ENCODE peak calls at places on chromosomes 6 and 20, in eight cellular contexts. U is right lobe of liver, C is gastrocnemius medialis, H is breast epithelium, Y is ovary, T is HCT116, B is A549, L is IMR-90. W is an unnamed sample.
A peak's percentile ranks its signal among the peaks of the same experiment; 100 is the strongest.

GRCh38 chr20:3815703-3816315 is 4.5 kb upstream of the AP5S1 start:
- DNase-seq in B (no peak), C (no peak), T (no peak), Y (no peak), L (no peak), H (no peak), U (no peak), W (no peak)

GRCh38 chr6:19983374-19983773 is 146.2 kb downstream of the ID4 start:
- DNase-seq in H (no peak), L (no peak), B (no peak), T (no peak), U (no peak), C (no peak), Y (no peak), W (no peak)

GRCh38 chr6:15232836-15233510 is 12.9 kb upstream of the JARID2 start:
- DNase-seq in Y (no peak), L (no peak), T (no peak), B (no peak), C (no peak), H (no peak), U (no peak), W (no peak)

GRCh38 chr20:56343861-56344381 is 14.9 kb upstream of the FAM210B start:
- DNase-seq in B (peak; percentile 59), U (peak; percentile 54), L (peak; percentile 24), H (no peak), Y (peak; percentile 35), C (no peak), T (no peak), W (no peak)

GRCh38 chr20:12916699-12917098 is 92.1 kb upstream of the SPTLC3 start:
- DNase-seq in Y (no peak), U (peak; percentile 30), L (no peak), T (no peak), H (no peak), C (no peak), B (no peak), W (no peak)

GRCh38 chr6:117906454-117906904 is 585 bp upstream of the SLC35F1 start:
- DNase-seq in L (no peak), H (no peak), Y (no peak), U (no peak), T (no peak), B (no peak), C (no peak), W (no peak)

GRCh38 chr6:2531426-2532208 is 219.1 kb downstream of the MYLK4 start:
- DNase-seq in T (no peak), C (no peak), Y (no peak), H (no peak), U (no peak), L (peak; percentile 94), B (no peak), W (no peak)

GRCh38 chr6:36949636-36950035 is 4.9 kb upstream of the PI16 start:
- DNase-seq in L (peak; percentile 85), Y (no peak), H (no peak), T (no peak), U (no peak), B (no peak), C (no peak), W (no peak)

GRCh38 chr20:4160761-4161305 is 145.5 kb upstream of the RNF24 start:
- DNase-seq in L (peak; percentile 54), U (peak; percentile 54), B (no peak), C (peak; percentile 33), Y (peak; percentile 65), T (no peak), H (no peak), W (no peak)

GRCh38 chr20:3461911-3462677 is 8.7 kb upstream of the ATRN start:
- DNase-seq in B (no peak), C (no peak), L (no peak), U (no peak), Y (no peak), T (no peak), H (no peak), W (no peak)

GRCh38 chr6:159961523-159961922 is 7.4 kb upstream of the IGF2R start:
- DNase-seq in C (no peak), H (no peak), L (peak; percentile 31), T (peak; percentile 4), B (no peak), U (no peak), Y (no peak), W (no peak)

GRCh38 chr6:41779793-41780622 is at the start of gene FRS3:
- DNase-seq in T (peak; percentile 90), C (peak; percentile 98), B (peak; percentile 93), L (peak; percentile 92), H (peak; percentile 97), Y (peak; percentile 99), U (peak; percentile 99), W (peak; percentile 89)

GRCh38 chr6:55089325-55089724 is 85.0 kb upstream of the HCRTR2 start:
- DNase-seq in L (no peak), Y (no peak), U (no peak), B (no peak), H (no peak), C (no peak), T (no peak), W (no peak)

GRCh38 chr6:165800337-165800736 is 137.3 kb upstream of the PDE10A start:
- DNase-seq in B (no peak), Y (no peak), U (no peak), H (no peak), L (no peak), C (no peak), T (no peak), W (no peak)

GRCh38 chr6:7914311-7914710 is 3.7 kb upstream of the TXNDC5 start:
- DNase-seq in T (no peak), B (no peak), Y (no peak), C (no peak), L (no peak), H (no peak), U (no peak), W (no peak)

GRCh38 chr20:17822039-17822438 is 122.3 kb downstream of the BANF2 start:
- DNase-seq in U (no peak), L (peak; percentile 72), H (no peak), Y (peak; percentile 69), C (no peak), B (peak; percentile 51), T (no peak), W (no peak)

GRCh38 chr6:152387091-152387490 is 250.1 kb downstream of the SYNE1 start:
- DNase-seq in B (no peak), L (no peak), U (no peak), C (no peak), T (no peak), H (no peak), Y (no peak), W (no peak)

GRCh38 chr20:24911461-24911860 is 37.6 kb upstream of the CST7 start:
- DNase-seq in L (no peak), H (no peak), T (no peak), Y (no peak), U (no peak), B (no peak), C (no peak), W (no peak)

GRCh38 chr20:59663513-59663890 is 59.2 kb downstream of the PHACTR3 start:
- DNase-seq in U (no peak), Y (no peak), L (no peak), B (no peak), H (no peak), C (no peak), T (no peak), W (no peak)

DNA sequence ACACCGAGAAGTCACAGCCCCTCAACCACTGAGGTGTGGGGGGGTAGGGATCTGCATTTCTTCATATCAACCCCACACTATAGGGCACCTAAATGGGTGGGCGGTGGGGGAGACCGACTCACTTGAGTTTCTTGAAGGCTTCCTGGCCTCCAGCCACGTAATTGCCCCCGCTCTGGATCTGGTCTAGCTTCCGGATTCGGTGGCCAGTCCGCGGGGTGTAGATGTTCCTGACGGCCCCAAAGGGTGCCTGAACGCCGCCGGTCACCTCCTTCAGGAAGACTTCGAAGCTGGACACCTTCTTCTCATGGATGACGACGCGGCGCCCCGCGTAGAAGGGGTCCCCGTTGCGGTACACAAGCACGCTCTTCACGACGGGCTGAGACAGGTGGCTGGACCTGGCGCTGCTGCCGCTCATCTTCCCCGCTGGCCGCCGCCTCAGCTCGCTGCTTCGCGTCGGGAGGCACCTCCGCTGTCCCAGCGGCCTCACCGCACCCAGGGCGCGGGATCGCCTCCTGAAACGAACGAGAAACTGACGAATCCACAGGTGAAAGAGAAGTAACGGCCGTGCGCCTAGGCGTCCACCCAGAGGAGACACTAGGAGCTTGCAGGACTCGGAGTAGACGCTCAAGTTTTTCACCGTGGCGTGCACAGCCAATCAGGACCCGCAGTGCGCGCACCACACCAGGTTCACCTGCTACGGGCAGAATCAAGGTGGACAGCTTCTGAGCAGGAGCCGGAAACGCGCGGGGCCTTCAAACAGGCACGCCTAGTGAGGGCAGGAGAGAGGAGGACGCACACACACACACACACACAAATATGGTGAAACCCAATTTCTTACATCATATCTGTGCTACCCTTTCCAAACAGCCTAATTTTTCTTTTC is at the start of gene DCDC2:
- DNase-seq in C (peak; percentile 13), H (peak; percentile 84), L (no peak), T (no peak), Y (peak; percentile 37), U (peak; percentile 56), B (peak; percentile 76), W (no peak)
- TF ChIP-seq POLR2A in C (no peak), H (no peak), L (no peak), T (no peak), Y (no peak), U (no peak), B (no peak), W (no peak)

DNA sequence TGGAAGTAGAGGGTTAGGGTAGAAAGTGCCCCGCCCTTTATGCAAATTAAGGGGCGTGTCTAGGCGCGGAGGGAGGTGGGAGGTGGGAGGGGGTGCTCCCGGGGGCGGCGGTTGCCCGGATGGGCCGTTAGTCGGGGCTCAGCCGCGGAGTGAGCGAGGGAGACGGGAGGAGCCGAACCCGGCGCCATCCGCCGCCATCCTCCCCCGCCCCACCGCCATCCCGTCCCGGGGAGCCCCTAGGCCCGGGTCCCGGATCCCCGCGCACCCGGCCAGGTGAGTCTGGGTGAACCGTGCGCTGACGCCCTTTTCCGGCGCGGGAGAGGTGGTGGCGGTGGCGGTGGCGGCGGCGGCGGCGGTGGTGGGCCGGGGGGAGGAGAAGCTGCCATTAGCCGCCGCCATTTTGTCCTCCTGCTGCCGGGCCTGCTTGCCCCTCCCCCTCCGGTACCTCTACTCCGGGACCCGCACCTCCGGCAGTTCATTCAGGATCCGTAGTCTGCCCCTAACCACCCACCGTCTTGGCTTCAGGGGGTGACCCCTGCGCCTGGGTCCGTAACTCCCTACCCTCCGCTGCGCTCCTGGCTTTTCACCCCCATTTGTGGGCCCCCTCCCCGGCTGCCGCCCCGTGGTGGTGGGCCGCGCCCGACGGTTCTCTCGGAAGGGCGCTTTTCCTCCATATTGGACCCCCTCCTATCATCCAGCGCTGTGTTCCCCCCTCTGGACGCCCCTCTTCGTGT is at the start of gene PRRC2A:
- DNase-seq in H (peak; percentile 96), T (peak; percentile 47), U (peak; percentile 95), C (peak; percentile 77), B (no peak), Y (peak; percentile 83), L (peak; percentile 59), W (peak; percentile 81)
- TF ChIP-seq POLR2A in H (peak; percentile 85), T (no peak), U (peak; percentile 51), C (peak; percentile 53), B (peak; percentile 60), Y (peak; percentile 65), L (peak; percentile 91), W (peak; percentile 70)

GRCh38 chr6:32638521-32639219 is 1.5 kb downstream of the HLA-DQA1 start:
- DNase-seq in C (no peak), B (no peak), T (no peak), L (no peak), U (no peak), H (no peak), Y (no peak), W (no peak)
- TF ChIP-seq POLR2A in C (no peak), B (no peak), T (no peak), L (no peak), U (no peak), H (no peak), Y (no peak), W (no peak)

GRCh38 chr20:47148059-47148458 is 208.4 kb downstream of the ZMYND8 start:
- DNase-seq in C (no peak), T (no peak), L (no peak), Y (no peak), U (no peak), H (no peak), B (no peak), W (no peak)
- TF ChIP-seq POLR2A in C (no peak), T (no peak), L (no peak), Y (no peak), U (no peak), H (no peak), B (no peak), W (no peak)